ENCODE peak calls at places on chromosomes 6 and 20, in eight cellular contexts. One of them, this sample, is unnamed.

GRCh38 chr20:24703284-24703610 is 233.8 kb downstream of the SYNDIG1 start:
- DNase-seq in fibroblast of pulmonary artery: no peak
- DNase-seq in suprapubic skin: no peak
- DNase-seq in NB4: no peak
- DNase-seq in ovary: no peak
- DNase-seq in psoas muscle: no peak
- DNase-seq in K562: no peak
- DNase-seq in GM12865: no peak
- DNase-seq in this sample: no peak

GRCh38 chr20:23320317-23320716 is 30.3 kb upstream of the NXT1 start:
- DNase-seq in fibroblast of pulmonary artery: peak
- DNase-seq in suprapubic skin: no peak
- DNase-seq in NB4: peak
- DNase-seq in ovary: no peak
- DNase-seq in psoas muscle: no peak
- DNase-seq in K562: peak
- DNase-seq in GM12865: peak
- DNase-seq in this sample: no peak

GRCh38 chr20:33602826-33603590 is 59.1 kb upstream of the C20orf144 start:
- DNase-seq in fibroblast of pulmonary artery: peak
- DNase-seq in suprapubic skin: no peak
- DNase-seq in NB4: no peak
- DNase-seq in ovary: no peak
- DNase-seq in psoas muscle: no peak
- DNase-seq in K562: no peak
- DNase-seq in GM12865: peak
- DNase-seq in this sample: no peak

GRCh38 chr6:106692112-106692822 is 62.9 kb downstream of the QRSL1 start:
- DNase-seq in fibroblast of pulmonary artery: peak
- DNase-seq in suprapubic skin: no peak
- DNase-seq in NB4: no peak
- DNase-seq in ovary: no peak
- DNase-seq in psoas muscle: no peak
- DNase-seq in K562: no peak
- DNase-seq in GM12865: no peak
- DNase-seq in this sample: no peak

GRCh38 chr6:166422201-166422940 is 39.6 kb upstream of the MPC1 start:
- DNase-seq in fibroblast of pulmonary artery: no peak
- DNase-seq in suprapubic skin: no peak
- DNase-seq in NB4: no peak
- DNase-seq in ovary: no peak
- DNase-seq in psoas muscle: no peak
- DNase-seq in K562: no peak
- DNase-seq in GM12865: no peak
- DNase-seq in this sample: no peak

GRCh38 chr20:35359335-35359997 is 52.3 kb downstream of the UQCC1 start:
- DNase-seq in fibroblast of pulmonary artery: no peak
- DNase-seq in suprapubic skin: no peak
- DNase-seq in NB4: no peak
- DNase-seq in ovary: no peak
- DNase-seq in psoas muscle: no peak
- DNase-seq in K562: no peak
- DNase-seq in GM12865: no peak
- DNase-seq in this sample: no peak

GRCh38 chr20:49646126-49646525 is 67.6 kb downstream of the B4GALT5 start:
- DNase-seq in fibroblast of pulmonary artery: peak
- DNase-seq in suprapubic skin: no peak
- DNase-seq in NB4: no peak
- DNase-seq in ovary: no peak
- DNase-seq in psoas muscle: no peak
- DNase-seq in K562: no peak
- DNase-seq in GM12865: no peak
- DNase-seq in this sample: peak

GRCh38 chr6:7784706-7785105 is 58.8 kb downstream of the BMP6 start:
- DNase-seq in fibroblast of pulmonary artery: no peak
- DNase-seq in suprapubic skin: no peak
- DNase-seq in NB4: no peak
- DNase-seq in ovary: no peak
- DNase-seq in psoas muscle: no peak
- DNase-seq in K562: no peak
- DNase-seq in GM12865: peak
- DNase-seq in this sample: no peak

GRCh38 chr6:146543940-146544661 is 468 bp downstream of the RAB32 start:
- DNase-seq in fibroblast of pulmonary artery: peak
- DNase-seq in suprapubic skin: peak
- DNase-seq in NB4: peak
- DNase-seq in ovary: peak
- DNase-seq in psoas muscle: no peak
- DNase-seq in K562: peak
- DNase-seq in GM12865: no peak
- DNase-seq in this sample: no peak

GRCh38 chr6:168581236-168581635 is 140.3 kb downstream of the SMOC2 start:
- DNase-seq in fibroblast of pulmonary artery: no peak
- DNase-seq in suprapubic skin: no peak
- DNase-seq in NB4: no peak
- DNase-seq in ovary: no peak
- DNase-seq in psoas muscle: no peak
- DNase-seq in K562: no peak
- DNase-seq in GM12865: no peak
- DNase-seq in this sample: no peak

GRCh38 chr6:81450180-81450579 is 302.3 kb downstream of the TENT5A start:
- DNase-seq in fibroblast of pulmonary artery: no peak
- DNase-seq in suprapubic skin: no peak
- DNase-seq in NB4: peak
- DNase-seq in ovary: no peak
- DNase-seq in psoas muscle: no peak
- DNase-seq in K562: no peak
- DNase-seq in GM12865: peak
- DNase-seq in this sample: peak

GRCh38 chr20:58890454-58891075 is 38.0 kb downstream of the GNAS start:
- DNase-seq in fibroblast of pulmonary artery: peak
- DNase-seq in suprapubic skin: peak
- DNase-seq in NB4: peak
- DNase-seq in ovary: peak
- DNase-seq in psoas muscle: peak
- DNase-seq in K562: peak
- DNase-seq in GM12865: peak
- DNase-seq in this sample: no peak

GRCh38 chr6:42162384-42162783 is 10.8 kb upstream of the GUCA1A start:
- DNase-seq in fibroblast of pulmonary artery: no peak
- DNase-seq in suprapubic skin: no peak
- DNase-seq in NB4: no peak
- DNase-seq in ovary: no peak
- DNase-seq in psoas muscle: no peak
- DNase-seq in K562: no peak
- DNase-seq in GM12865: no peak
- DNase-seq in this sample: no peak

GRCh38 chr20:38109657-38110524 is 55.2 kb downstream of the TGM2 start:
- DNase-seq in fibroblast of pulmonary artery: peak
- DNase-seq in suprapubic skin: no peak
- DNase-seq in NB4: peak
- DNase-seq in ovary: no peak
- DNase-seq in psoas muscle: peak
- DNase-seq in K562: peak
- DNase-seq in GM12865: no peak
- DNase-seq in this sample: no peak

GRCh38 chr20:37567671-37568588 is 40.3 kb upstream of the BLCAP start:
- DNase-seq in fibroblast of pulmonary artery: peak
- DNase-seq in suprapubic skin: peak
- DNase-seq in NB4: peak
- DNase-seq in ovary: no peak
- DNase-seq in psoas muscle: no peak
- DNase-seq in K562: peak
- DNase-seq in GM12865: no peak
- DNase-seq in this sample: no peak

GRCh38 chr6:77880501-77880900 is 227.7 kb downstream of the MEI4 start:
- DNase-seq in fibroblast of pulmonary artery: peak
- DNase-seq in suprapubic skin: no peak
- DNase-seq in NB4: no peak
- DNase-seq in ovary: no peak
- DNase-seq in psoas muscle: no peak
- DNase-seq in K562: no peak
- DNase-seq in GM12865: no peak
- DNase-seq in this sample: no peak

GRCh38 chr20:20443509-20443908 is 75.6 kb downstream of the INSM1 start:
- DNase-seq in fibroblast of pulmonary artery: no peak
- DNase-seq in suprapubic skin: no peak
- DNase-seq in NB4: no peak
- DNase-seq in ovary: no peak
- DNase-seq in psoas muscle: no peak
- DNase-seq in K562: no peak
- DNase-seq in GM12865: no peak
- DNase-seq in this sample: no peak

GRCh38 chr6:31079656-31080261 is 32.6 kb downstream of the C6orf15 start:
- DNase-seq in fibroblast of pulmonary artery: peak
- DNase-seq in suprapubic skin: no peak
- DNase-seq in NB4: peak
- DNase-seq in ovary: peak
- DNase-seq in psoas muscle: peak
- DNase-seq in K562: peak
- DNase-seq in GM12865: peak
- DNase-seq in this sample: peak

GRCh38 chr6:82843291-82843885 is 222.3 kb downstream of the UBE3D start:
- DNase-seq in fibroblast of pulmonary artery: no peak
- DNase-seq in suprapubic skin: no peak
- DNase-seq in NB4: no peak
- DNase-seq in ovary: no peak
- DNase-seq in psoas muscle: no peak
- DNase-seq in K562: no peak
- DNase-seq in GM12865: no peak
- DNase-seq in this sample: no peak

GRCh38 chr20:57342829-57343228 is 8.2 kb upstream of the RAE1 start:
- DNase-seq in fibroblast of pulmonary artery: peak
- DNase-seq in suprapubic skin: no peak
- DNase-seq in NB4: no peak
- DNase-seq in ovary: no peak
- DNase-seq in psoas muscle: no peak
- DNase-seq in K562: no peak
- DNase-seq in GM12865: no peak
- DNase-seq in this sample: no peak

GRCh38 chr6:111256646-111257045 is 169.3 kb downstream of the SLC16A10 start:
- DNase-seq in fibroblast of pulmonary artery: peak
- DNase-seq in suprapubic skin: no peak
- DNase-seq in NB4: no peak
- DNase-seq in ovary: no peak
- DNase-seq in psoas muscle: no peak
- DNase-seq in K562: no peak
- DNase-seq in GM12865: no peak
- DNase-seq in this sample: no peak

DNA sequence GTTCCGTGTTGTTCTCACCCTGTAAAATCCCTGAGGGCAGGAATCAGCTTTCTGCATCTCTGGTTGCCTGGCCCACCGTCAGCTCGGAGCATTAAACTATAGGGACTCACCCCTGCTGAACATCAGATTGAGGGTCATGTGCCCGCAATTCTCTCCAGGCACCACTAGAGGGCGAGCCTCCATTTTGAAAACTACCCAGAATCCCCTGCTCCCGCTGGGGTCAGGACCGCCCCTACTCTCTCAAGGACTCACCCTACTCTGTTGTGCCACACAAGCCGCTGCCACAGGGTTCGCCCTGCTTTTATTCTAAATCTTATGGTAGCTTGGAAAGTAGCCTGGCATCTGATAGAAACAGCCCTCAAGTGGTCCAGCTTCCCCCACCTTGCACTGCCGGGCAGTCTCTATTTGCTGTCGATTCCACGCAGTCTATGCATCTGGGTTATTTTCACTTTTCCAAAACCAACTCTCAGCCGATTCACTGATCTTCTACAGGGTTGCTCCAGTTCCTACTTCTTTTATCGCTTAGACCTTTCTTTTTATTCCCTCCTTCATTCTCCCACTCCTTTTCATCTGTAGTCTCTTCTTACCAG is 244.1 kb upstream of the QKI start:
- DNase-seq in fibroblast of pulmonary artery: peak
- DNase-seq in suprapubic skin: no peak
- DNase-seq in NB4: peak
- DNase-seq in ovary: no peak
- DNase-seq in psoas muscle: no peak
- DNase-seq in K562: peak
- DNase-seq in GM12865: peak
- DNase-seq in this sample: no peak
- H3K4me3 ChIP-seq in fibroblast of pulmonary artery: no peak
- H3K4me3 ChIP-seq in suprapubic skin: no peak
- H3K4me3 ChIP-seq in NB4: no peak
- H3K4me3 ChIP-seq in ovary: no peak
- H3K4me3 ChIP-seq in psoas muscle: no peak
- H3K4me3 ChIP-seq in K562: no peak
- H3K4me3 ChIP-seq in GM12865: no peak
- H3K4me3 ChIP-seq in this sample: no peak

GRCh38 chr6:35311390-35312075 is 13.9 kb downstream of the DEF6 start:
- DNase-seq in fibroblast of pulmonary artery: no peak
- DNase-seq in suprapubic skin: no peak
- DNase-seq in NB4: peak
- DNase-seq in ovary: no peak
- DNase-seq in psoas muscle: no peak
- DNase-seq in K562: no peak
- DNase-seq in GM12865: peak
- DNase-seq in this sample: no peak
- H3K4me3 ChIP-seq in fibroblast of pulmonary artery: no peak
- H3K4me3 ChIP-seq in suprapubic skin: no peak
- H3K4me3 ChIP-seq in NB4: no peak
- H3K4me3 ChIP-seq in ovary: no peak
- H3K4me3 ChIP-seq in psoas muscle: no peak
- H3K4me3 ChIP-seq in K562: no peak
- H3K4me3 ChIP-seq in GM12865: peak
- H3K4me3 ChIP-seq in this sample: no peak

DNA sequence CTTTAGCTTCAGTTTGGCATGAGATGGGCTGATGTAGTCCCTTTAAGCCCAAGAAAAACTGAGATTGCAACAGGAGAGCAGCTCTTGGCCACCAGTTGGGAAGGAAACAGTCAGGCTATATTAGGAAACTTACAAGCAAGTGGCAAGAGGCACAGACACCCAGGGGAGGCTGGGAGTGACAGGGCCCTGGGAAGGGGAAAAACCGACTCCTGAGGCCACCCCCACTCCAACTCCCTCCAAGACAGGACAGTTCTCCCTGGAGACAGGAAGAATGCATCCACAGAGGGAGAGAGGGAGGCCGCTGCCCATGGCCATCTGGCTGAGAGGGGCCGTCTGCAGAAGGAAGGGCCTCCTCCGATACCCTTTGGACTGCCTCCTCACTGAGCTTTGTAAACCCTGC is 20.5 kb downstream of the JPH2 start:
- DNase-seq in fibroblast of pulmonary artery: peak
- DNase-seq in suprapubic skin: no peak
- DNase-seq in NB4: peak
- DNase-seq in ovary: no peak
- DNase-seq in psoas muscle: peak
- DNase-seq in K562: no peak
- DNase-seq in GM12865: no peak
- DNase-seq in this sample: no peak
- H3K4me3 ChIP-seq in fibroblast of pulmonary artery: no peak
- H3K4me3 ChIP-seq in suprapubic skin: no peak
- H3K4me3 ChIP-seq in NB4: no peak
- H3K4me3 ChIP-seq in ovary: no peak
- H3K4me3 ChIP-seq in psoas muscle: peak
- H3K4me3 ChIP-seq in K562: no peak
- H3K4me3 ChIP-seq in GM12865: no peak
- H3K4me3 ChIP-seq in this sample: no peak

DNA sequence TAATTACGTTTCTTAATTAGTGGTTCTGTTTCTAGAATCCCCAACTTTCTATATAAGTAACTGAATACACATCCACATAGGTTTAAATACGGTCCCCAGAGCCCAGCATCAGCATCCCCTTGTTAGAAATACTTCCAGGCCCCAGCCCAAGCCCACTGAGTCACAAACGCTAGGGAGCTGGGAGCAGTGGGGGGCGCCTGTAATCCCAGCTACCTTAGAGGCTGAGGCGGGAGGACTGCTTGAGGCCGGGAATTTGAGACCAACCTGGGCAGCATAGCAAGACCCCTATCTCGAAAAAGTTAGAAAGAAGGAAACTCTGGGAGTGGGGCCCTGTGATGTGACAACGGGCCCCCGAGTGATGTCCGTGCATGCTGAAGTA is 1.3 kb upstream of the PPP1R3G start:
- DNase-seq in fibroblast of pulmonary artery: no peak
- DNase-seq in suprapubic skin: no peak
- DNase-seq in NB4: no peak
- DNase-seq in ovary: no peak
- DNase-seq in psoas muscle: no peak
- DNase-seq in K562: no peak
- DNase-seq in GM12865: no peak
- DNase-seq in this sample: no peak
- H3K4me3 ChIP-seq in fibroblast of pulmonary artery: no peak
- H3K4me3 ChIP-seq in suprapubic skin: peak
- H3K4me3 ChIP-seq in NB4: no peak
- H3K4me3 ChIP-seq in ovary: no peak
- H3K4me3 ChIP-seq in psoas muscle: peak
- H3K4me3 ChIP-seq in K562: no peak
- H3K4me3 ChIP-seq in GM12865: peak
- H3K4me3 ChIP-seq in this sample: no peak

This sample was measured in AG04450.